ENCODE peak calls at places on chromosomes 6 and 20, in seven cellular contexts. E is activated B cell treated with CpG ODN at 0.5 μM for 24 hours; O is CD8-positive, alpha-beta T cell; X is activated naive CD8-positive, alpha-beta T cell treated with anti-CD3 and anti-CD28 coated beads, Interleukin-2, amount 50 U/mL, for 24 hours; R is KBM-7; B is HEK293T; I is GM03348. K is an unnamed sample.

GRCh38 chr6:37242429-37243052 is 15.0 kb upstream of the TBC1D22B start:
- DNase-seq in I (peak), E (no peak), R (no peak), O (no peak), B (peak), X (no peak), K (no peak)

GRCh38 chr6:11890849-11891248 is 112.2 kb upstream of the ADTRP start:
- DNase-seq in B (no peak), X (no peak), R (no peak), I (no peak), E (no peak), O (no peak), K (no peak)

GRCh38 chr6:127177030-127177928 is 58.8 kb downstream of the RSPO3 start:
- DNase-seq in X (no peak), I (peak), R (no peak), O (no peak), E (no peak), B (no peak), K (no peak)

GRCh38 chr20:54267510-54268003 is 59.7 kb downstream of the PFDN4 start:
- DNase-seq in X (no peak), O (no peak), B (no peak), I (peak), E (no peak), R (no peak), K (no peak)

GRCh38 chr6:160226118-160226541 is 32.5 kb downstream of the SLC22A2 start:
- DNase-seq in I (no peak), X (peak), E (no peak), R (no peak), O (no peak), B (no peak), K (peak)

GRCh38 chr6:134517145-134517658 is 199.3 kb upstream of the SGK1 start:
- DNase-seq in X (no peak), E (no peak), B (peak), I (peak), O (no peak), R (no peak), K (no peak)

GRCh38 chr6:5905431-5906339 is 101.0 kb downstream of the NRN1 start:
- DNase-seq in E (no peak), I (peak), X (no peak), B (no peak), O (no peak), R (no peak), K (no peak)

GRCh38 chr20:51586005-51586440 is 43.5 kb upstream of the NFATC2 start:
- DNase-seq in E (no peak), X (no peak), B (no peak), O (no peak), R (no peak), I (peak), K (no peak)

GRCh38 chr6:16651871-16652270 is 109.4 kb downstream of the ATXN1 start:
- DNase-seq in R (no peak), I (no peak), O (no peak), B (no peak), X (no peak), E (no peak), K (no peak)

GRCh38 chr6:157853018-157853805 is 30.2 kb downstream of the SNX9 start:
- DNase-seq in X (no peak), B (no peak), I (no peak), R (no peak), O (no peak), E (no peak), K (no peak)

GRCh38 chr20:58597021-58597940 is 53.8 kb upstream of the STX16 start:
- DNase-seq in X (no peak), O (no peak), I (peak), E (no peak), B (no peak), R (no peak), K (no peak)

GRCh38 chr20:2059411-2059810 is 42.2 kb upstream of the STK35 start:
- DNase-seq in X (no peak), I (no peak), O (no peak), B (no peak), E (no peak), R (no peak), K (no peak)